ENCODE peak calls at places on chromosomes 5 and 9, in seven cellular contexts. N is stimulated activated CD4-positive, alpha-beta T cell treated with anti-CD3 and anti-CD28 coated beads, Interleukin-15, amount 100 ng/mL, for 1 hour; R is LoVo; Y is activated T-cell treated with anti-CD3 and anti-CD28 coated beads, Interleukin-2, amount 50 U/mL, for 4 hours; B is HS-5; A is stimulated activated CD8-positive, alpha-beta memory T cell treated with anti-CD3 and anti-CD28 coated beads, Interleukin-4, amount 100 ng/mL, for 24 hours; E is T47D. U is an unnamed sample.

GRCh38 chr5:159833088-159833487 is 83.2 kb upstream of the ADRA1B start:
- DNase-seq in E (no peak), A (no peak), B (no peak), N (no peak), R (no peak), Y (no peak), U (no peak)

GRCh38 chr9:121105531-121105930 is 30.8 kb downstream of the CNTRL start:
- DNase-seq in A (no peak), B (no peak), R (no peak), N (no peak), E (no peak), Y (no peak), U (no peak)

GRCh38 chr5:79806741-79807140 is 117.1 kb downstream of the CMYA5 start:
- DNase-seq in E (no peak), A (no peak), B (no peak), R (no peak), N (no peak), Y (no peak), U (no peak)

GRCh38 chr9:138028596-138028995 is 151.0 kb downstream of the CACNA1B start:
- DNase-seq in Y (no peak), A (no peak), N (no peak), B (no peak), R (no peak), E (peak; percentile 43), U (no peak)

GRCh38 chr9:87263291-87263690 is 234.4 kb upstream of the DAPK1 start:
- DNase-seq in E (no peak), N (no peak), Y (no peak), B (no peak), A (no peak), R (no peak), U (no peak)

GRCh38 chr5:158209219-158209908 is 350.4 kb upstream of the CLINT1 start:
- DNase-seq in A (no peak), Y (no peak), B (no peak), R (no peak), N (no peak), E (no peak), U (no peak)

GRCh38 chr9:110933350-110934001 is 104.8 kb downstream of the LPAR1 start:
- DNase-seq in E (no peak), R (no peak), B (no peak), N (no peak), Y (no peak), A (no peak), U (no peak)

GRCh38 chr9:133977421-133978201 is 14.5 kb downstream of the VAV2 start:
- DNase-seq in R (no peak), A (no peak), N (no peak), Y (no peak), E (no peak), B (no peak), U (no peak)

GRCh38 chr5:143245929-143246561 is 157.4 kb downstream of the NR3C1 start:
- DNase-seq in Y (no peak), B (peak; percentile 88), A (no peak), N (no peak), R (peak; percentile 81), E (peak; percentile 10), U (peak; percentile 84)

GRCh38 chr9:113992994-113993393 is 85.1 kb downstream of the AMBP start:
- DNase-seq in E (no peak), B (no peak), Y (no peak), A (no peak), R (no peak), N (no peak), U (no peak)

GRCh38 chr5:175579742-175580432 is 78.0 kb upstream of the HRH2 start:
- DNase-seq in Y (no peak), N (no peak), E (no peak), R (no peak), A (no peak), B (no peak), U (no peak)

GRCh38 chr9:121929893-121930875 is 162.9 kb downstream of the TTLL11 start:
- DNase-seq in N (no peak), R (no peak), E (peak; percentile 42), Y (no peak), A (no peak), B (no peak), U (no peak)

GRCh38 chr5:150106669-150107068 is 20.3 kb upstream of the CSF1R start:
- DNase-seq in B (no peak), N (no peak), R (no peak), Y (no peak), A (no peak), E (no peak), U (no peak)

GRCh38 chr5:16805478-16805877 is 130.6 kb downstream of the MYO10 start:
- DNase-seq in B (no peak), E (no peak), N (no peak), R (no peak), A (no peak), Y (no peak), U (no peak)

GRCh38 chr5:21424907-21425306 is 1428.2 kb downstream of the CDH12 start:
- DNase-seq in A (no peak), R (no peak), B (no peak), Y (no peak), N (no peak), E (no peak), U (no peak)

GRCh38 chr5:123441408-123441807 is 18.2 kb upstream of the CEP120 start:
- DNase-seq in E (no peak), N (no peak), R (no peak), Y (no peak), B (no peak), A (no peak), U (no peak)

U was measured in HS-27A.